ENCODE peak calls at places on chromosomes 5 and 9, in eight cellular contexts. One of them, this sample, is unnamed.
A peak's percentile ranks its signal among the peaks of the same experiment; 100 is the strongest.

GRCh38 chr9:134396258-134396742 is 70.0 kb downstream of the RXRA start:
- DNase-seq in A549: no peak
- DNase-seq in activated CD4-positive, alpha-beta T cell treated with anti-CD3 and anti-CD28 coated beads, Interleukin-2, amount 10 ng/mL, durations not matched to agents 7 days and 5 days: peak; percentile 49
- DNase-seq in COR-L47: no peak
- DNase-seq in RCC 7860: no peak
- DNase-seq in astrocyte: no peak
- DNase-seq in left colon: no peak
- DNase-seq in cardiac fibroblast: no peak
- DNase-seq in this sample: no peak

GRCh38 chr5:39187873-39188731 is 31.3 kb downstream of the FYB1 start:
- DNase-seq in A549: no peak
- DNase-seq in activated CD4-positive, alpha-beta T cell treated with anti-CD3 and anti-CD28 coated beads, Interleukin-2, amount 10 ng/mL, durations not matched to agents 7 days and 5 days: peak; percentile 5
- DNase-seq in COR-L47: no peak
- DNase-seq in RCC 7860: no peak
- DNase-seq in astrocyte: no peak
- DNase-seq in left colon: no peak
- DNase-seq in cardiac fibroblast: no peak
- DNase-seq in this sample: no peak

GRCh38 chr5:107670927-107671741 is at the start of gene EFNA5:
- DNase-seq in A549: peak; percentile 17
- DNase-seq in activated CD4-positive, alpha-beta T cell treated with anti-CD3 and anti-CD28 coated beads, Interleukin-2, amount 10 ng/mL, durations not matched to agents 7 days and 5 days: peak; percentile 37
- DNase-seq in COR-L47: peak; percentile 62
- DNase-seq in RCC 7860: peak; percentile 47
- DNase-seq in astrocyte: peak; percentile 59
- DNase-seq in left colon: peak; percentile 52
- DNase-seq in cardiac fibroblast: peak; percentile 55
- DNase-seq in this sample: peak; percentile 56

GRCh38 chr9:107637421-107638420 is 148.2 kb upstream of the KLF4 start:
- DNase-seq in A549: peak; percentile 78
- DNase-seq in activated CD4-positive, alpha-beta T cell treated with anti-CD3 and anti-CD28 coated beads, Interleukin-2, amount 10 ng/mL, durations not matched to agents 7 days and 5 days: no peak
- DNase-seq in COR-L47: peak; percentile 53
- DNase-seq in RCC 7860: no peak
- DNase-seq in astrocyte: peak; percentile 90
- DNase-seq in left colon: peak; percentile 78
- DNase-seq in cardiac fibroblast: peak; percentile 100
- DNase-seq in this sample: peak; percentile 97

GRCh38 chr9:75001719-75002421 is 26.2 kb downstream of the CARNMT1 start:
- DNase-seq in A549: peak; percentile 21
- DNase-seq in activated CD4-positive, alpha-beta T cell treated with anti-CD3 and anti-CD28 coated beads, Interleukin-2, amount 10 ng/mL, durations not matched to agents 7 days and 5 days: peak; percentile 38
- DNase-seq in COR-L47: peak; percentile 47
- DNase-seq in RCC 7860: peak; percentile 54
- DNase-seq in astrocyte: peak; percentile 66
- DNase-seq in left colon: no peak
- DNase-seq in cardiac fibroblast: peak; percentile 94
- DNase-seq in this sample: peak; percentile 46

GRCh38 chr5:111726986-111727385 is 30.0 kb downstream of the NREP start:
- DNase-seq in A549: no peak
- DNase-seq in activated CD4-positive, alpha-beta T cell treated with anti-CD3 and anti-CD28 coated beads, Interleukin-2, amount 10 ng/mL, durations not matched to agents 7 days and 5 days: no peak
- DNase-seq in COR-L47: no peak
- DNase-seq in RCC 7860: no peak
- DNase-seq in astrocyte: no peak
- DNase-seq in left colon: no peak
- DNase-seq in cardiac fibroblast: no peak
- DNase-seq in this sample: no peak

GRCh38 chr5:96128204-96128864 is 166.7 kb upstream of the ELL2 start:
- DNase-seq in A549: no peak
- DNase-seq in activated CD4-positive, alpha-beta T cell treated with anti-CD3 and anti-CD28 coated beads, Interleukin-2, amount 10 ng/mL, durations not matched to agents 7 days and 5 days: no peak
- DNase-seq in COR-L47: no peak
- DNase-seq in RCC 7860: no peak
- DNase-seq in astrocyte: no peak
- DNase-seq in left colon: no peak
- DNase-seq in cardiac fibroblast: no peak
- DNase-seq in this sample: no peak

GRCh38 chr5:65027149-65027548 is 258.4 kb downstream of the CWC27 start:
- DNase-seq in A549: no peak
- DNase-seq in activated CD4-positive, alpha-beta T cell treated with anti-CD3 and anti-CD28 coated beads, Interleukin-2, amount 10 ng/mL, durations not matched to agents 7 days and 5 days: no peak
- DNase-seq in COR-L47: no peak
- DNase-seq in RCC 7860: no peak
- DNase-seq in astrocyte: no peak
- DNase-seq in left colon: no peak
- DNase-seq in cardiac fibroblast: no peak
- DNase-seq in this sample: no peak

GRCh38 chr9:79670269-79670961 is 98.7 kb downstream of the TLE4 start:
- DNase-seq in A549: no peak
- DNase-seq in activated CD4-positive, alpha-beta T cell treated with anti-CD3 and anti-CD28 coated beads, Interleukin-2, amount 10 ng/mL, durations not matched to agents 7 days and 5 days: no peak
- DNase-seq in COR-L47: no peak
- DNase-seq in RCC 7860: no peak
- DNase-seq in astrocyte: no peak
- DNase-seq in left colon: no peak
- DNase-seq in cardiac fibroblast: no peak
- DNase-seq in this sample: no peak

GRCh38 chr9:79639354-79639753 is 67.6 kb downstream of the TLE4 start:
- DNase-seq in A549: no peak
- DNase-seq in activated CD4-positive, alpha-beta T cell treated with anti-CD3 and anti-CD28 coated beads, Interleukin-2, amount 10 ng/mL, durations not matched to agents 7 days and 5 days: no peak
- DNase-seq in COR-L47: no peak
- DNase-seq in RCC 7860: no peak
- DNase-seq in astrocyte: peak; percentile 39
- DNase-seq in left colon: no peak
- DNase-seq in cardiac fibroblast: no peak
- DNase-seq in this sample: no peak

GRCh38 chr5:98458004-98458403 is 315.5 kb upstream of the RGMB start:
- DNase-seq in A549: no peak
- DNase-seq in activated CD4-positive, alpha-beta T cell treated with anti-CD3 and anti-CD28 coated beads, Interleukin-2, amount 10 ng/mL, durations not matched to agents 7 days and 5 days: no peak
- DNase-seq in COR-L47: no peak
- DNase-seq in RCC 7860: peak; percentile 9
- DNase-seq in astrocyte: peak; percentile 78
- DNase-seq in left colon: no peak
- DNase-seq in cardiac fibroblast: peak; percentile 41
- DNase-seq in this sample: peak; percentile 10

GRCh38 chr5:140806834-140807775 is at the start of gene PCDHA4:
- DNase-seq in A549: peak; percentile 24
- DNase-seq in activated CD4-positive, alpha-beta T cell treated with anti-CD3 and anti-CD28 coated beads, Interleukin-2, amount 10 ng/mL, durations not matched to agents 7 days and 5 days: peak; percentile 20
- DNase-seq in COR-L47: no peak
- DNase-seq in RCC 7860: no peak
- DNase-seq in astrocyte: no peak
- DNase-seq in left colon: no peak
- DNase-seq in cardiac fibroblast: peak; percentile 6
- DNase-seq in this sample: peak; percentile 37

GRCh38 chr5:81428866-81429265 is 34.9 kb upstream of the ACOT12 start:
- DNase-seq in A549: peak; percentile 15
- DNase-seq in activated CD4-positive, alpha-beta T cell treated with anti-CD3 and anti-CD28 coated beads, Interleukin-2, amount 10 ng/mL, durations not matched to agents 7 days and 5 days: no peak
- DNase-seq in COR-L47: no peak
- DNase-seq in RCC 7860: no peak
- DNase-seq in astrocyte: peak; percentile 45
- DNase-seq in left colon: no peak
- DNase-seq in cardiac fibroblast: no peak
- DNase-seq in this sample: peak; percentile 23

GRCh38 chr5:36300927-36301540 is 668 bp downstream of the RANBP3L start:
- DNase-seq in A549: no peak
- DNase-seq in activated CD4-positive, alpha-beta T cell treated with anti-CD3 and anti-CD28 coated beads, Interleukin-2, amount 10 ng/mL, durations not matched to agents 7 days and 5 days: no peak
- DNase-seq in COR-L47: no peak
- DNase-seq in RCC 7860: no peak
- DNase-seq in astrocyte: peak; percentile 17
- DNase-seq in left colon: no peak
- DNase-seq in cardiac fibroblast: no peak
- DNase-seq in this sample: no peak

GRCh38 chr9:120839146-120839545 is 3.6 kb downstream of the PSMD5 start:
- DNase-seq in A549: no peak
- DNase-seq in activated CD4-positive, alpha-beta T cell treated with anti-CD3 and anti-CD28 coated beads, Interleukin-2, amount 10 ng/mL, durations not matched to agents 7 days and 5 days: no peak
- DNase-seq in COR-L47: no peak
- DNase-seq in RCC 7860: peak; percentile 46
- DNase-seq in astrocyte: peak; percentile 67
- DNase-seq in left colon: no peak
- DNase-seq in cardiac fibroblast: no peak
- DNase-seq in this sample: peak; percentile 25

GRCh38 chr5:88944751-88945507 is 61.9 kb upstream of the MEF2C start:
- DNase-seq in A549: no peak
- DNase-seq in activated CD4-positive, alpha-beta T cell treated with anti-CD3 and anti-CD28 coated beads, Interleukin-2, amount 10 ng/mL, durations not matched to agents 7 days and 5 days: no peak
- DNase-seq in COR-L47: peak; percentile 9
- DNase-seq in RCC 7860: no peak
- DNase-seq in astrocyte: peak; percentile 39
- DNase-seq in left colon: no peak
- DNase-seq in cardiac fibroblast: peak; percentile 14
- DNase-seq in this sample: peak; percentile 34

GRCh38 chr9:101146508-101146907 is 118.0 kb downstream of the PLPPR1 start:
- DNase-seq in A549: no peak
- DNase-seq in activated CD4-positive, alpha-beta T cell treated with anti-CD3 and anti-CD28 coated beads, Interleukin-2, amount 10 ng/mL, durations not matched to agents 7 days and 5 days: no peak
- DNase-seq in COR-L47: no peak
- DNase-seq in RCC 7860: no peak
- DNase-seq in astrocyte: no peak
- DNase-seq in left colon: no peak
- DNase-seq in cardiac fibroblast: no peak
- DNase-seq in this sample: no peak

GRCh38 chr9:85444243-85444642 is 297.5 kb downstream of the AGTPBP1 start:
- DNase-seq in A549: no peak
- DNase-seq in activated CD4-positive, alpha-beta T cell treated with anti-CD3 and anti-CD28 coated beads, Interleukin-2, amount 10 ng/mL, durations not matched to agents 7 days and 5 days: no peak
- DNase-seq in COR-L47: no peak
- DNase-seq in RCC 7860: no peak
- DNase-seq in astrocyte: no peak
- DNase-seq in left colon: no peak
- DNase-seq in cardiac fibroblast: no peak
- DNase-seq in this sample: no peak

GRCh38 chr5:155983954-155984353 is 343.0 kb upstream of the SGCD start:
- DNase-seq in A549: peak; percentile 21
- DNase-seq in activated CD4-positive, alpha-beta T cell treated with anti-CD3 and anti-CD28 coated beads, Interleukin-2, amount 10 ng/mL, durations not matched to agents 7 days and 5 days: no peak
- DNase-seq in COR-L47: no peak
- DNase-seq in RCC 7860: no peak
- DNase-seq in astrocyte: peak; percentile 18
- DNase-seq in left colon: no peak
- DNase-seq in cardiac fibroblast: no peak
- DNase-seq in this sample: peak; percentile 30

GRCh38 chr5:100595152-100595811 is 60.1 kb downstream of the FAM174A start:
- DNase-seq in A549: peak; percentile 6
- DNase-seq in activated CD4-positive, alpha-beta T cell treated with anti-CD3 and anti-CD28 coated beads, Interleukin-2, amount 10 ng/mL, durations not matched to agents 7 days and 5 days: no peak
- DNase-seq in COR-L47: no peak
- DNase-seq in RCC 7860: peak; percentile 64
- DNase-seq in astrocyte: peak; percentile 97
- DNase-seq in left colon: peak; percentile 11
- DNase-seq in cardiac fibroblast: peak; percentile 91
- DNase-seq in this sample: peak; percentile 80

GRCh38 chr5:115460476-115460875 is 84.1 kb downstream of the FEM1C start:
- DNase-seq in A549: peak; percentile 27
- DNase-seq in activated CD4-positive, alpha-beta T cell treated with anti-CD3 and anti-CD28 coated beads, Interleukin-2, amount 10 ng/mL, durations not matched to agents 7 days and 5 days: no peak
- DNase-seq in COR-L47: no peak
- DNase-seq in RCC 7860: peak; percentile 88
- DNase-seq in astrocyte: peak; percentile 91
- DNase-seq in left colon: no peak
- DNase-seq in cardiac fibroblast: peak; percentile 66
- DNase-seq in this sample: peak; percentile 36

GRCh38 chr9:28234899-28235277 is 661.6 kb upstream of the C9orf72 start:
- DNase-seq in A549: no peak
- DNase-seq in activated CD4-positive, alpha-beta T cell treated with anti-CD3 and anti-CD28 coated beads, Interleukin-2, amount 10 ng/mL, durations not matched to agents 7 days and 5 days: no peak
- DNase-seq in COR-L47: no peak
- DNase-seq in RCC 7860: peak; percentile 81
- DNase-seq in astrocyte: peak; percentile 79
- DNase-seq in left colon: no peak
- DNase-seq in cardiac fibroblast: peak; percentile 19
- DNase-seq in this sample: no peak

GRCh38 chr5:72314571-72315172 is 5.4 kb downstream of the MRPS27 start:
- DNase-seq in A549: peak; percentile 58
- DNase-seq in activated CD4-positive, alpha-beta T cell treated with anti-CD3 and anti-CD28 coated beads, Interleukin-2, amount 10 ng/mL, durations not matched to agents 7 days and 5 days: no peak
- DNase-seq in COR-L47: peak; percentile 70
- DNase-seq in RCC 7860: peak; percentile 17
- DNase-seq in astrocyte: peak; percentile 78
- DNase-seq in left colon: no peak
- DNase-seq in cardiac fibroblast: peak; percentile 89
- DNase-seq in this sample: peak; percentile 36

GRCh38 chr5:134162592-134162991 is 14.2 kb downstream of the SKP1 start:
- DNase-seq in A549: no peak
- DNase-seq in activated CD4-positive, alpha-beta T cell treated with anti-CD3 and anti-CD28 coated beads, Interleukin-2, amount 10 ng/mL, durations not matched to agents 7 days and 5 days: no peak
- DNase-seq in COR-L47: no peak
- DNase-seq in RCC 7860: no peak
- DNase-seq in astrocyte: no peak
- DNase-seq in left colon: no peak
- DNase-seq in cardiac fibroblast: no peak
- DNase-seq in this sample: no peak

GRCh38 chr5:172624996-172625939 is 15.8 kb upstream of the NEURL1B start:
- DNase-seq in A549: no peak
- DNase-seq in activated CD4-positive, alpha-beta T cell treated with anti-CD3 and anti-CD28 coated beads, Interleukin-2, amount 10 ng/mL, durations not matched to agents 7 days and 5 days: no peak
- DNase-seq in COR-L47: no peak
- DNase-seq in RCC 7860: no peak
- DNase-seq in astrocyte: no peak
- DNase-seq in left colon: no peak
- DNase-seq in cardiac fibroblast: no peak
- DNase-seq in this sample: no peak

GRCh38 chr5:90227688-90228087 is 181.9 kb downstream of the CETN3 start:
- DNase-seq in A549: no peak
- DNase-seq in activated CD4-positive, alpha-beta T cell treated with anti-CD3 and anti-CD28 coated beads, Interleukin-2, amount 10 ng/mL, durations not matched to agents 7 days and 5 days: no peak
- DNase-seq in COR-L47: no peak
- DNase-seq in RCC 7860: no peak
- DNase-seq in astrocyte: no peak
- DNase-seq in left colon: peak; percentile 69
- DNase-seq in cardiac fibroblast: no peak
- DNase-seq in this sample: no peak

GRCh38 chr9:132754236-132754635 is 84.0 kb downstream of the GTF3C4 start:
- DNase-seq in A549: no peak
- DNase-seq in activated CD4-positive, alpha-beta T cell treated with anti-CD3 and anti-CD28 coated beads, Interleukin-2, amount 10 ng/mL, durations not matched to agents 7 days and 5 days: no peak
- DNase-seq in COR-L47: no peak
- DNase-seq in RCC 7860: no peak
- DNase-seq in astrocyte: no peak
- DNase-seq in left colon: no peak
- DNase-seq in cardiac fibroblast: no peak
- DNase-seq in this sample: no peak

GRCh38 chr5:170809551-170809950 is 26.0 kb downstream of the GABRP start:
- DNase-seq in A549: peak; percentile 63
- DNase-seq in activated CD4-positive, alpha-beta T cell treated with anti-CD3 and anti-CD28 coated beads, Interleukin-2, amount 10 ng/mL, durations not matched to agents 7 days and 5 days: no peak
- DNase-seq in COR-L47: peak; percentile 69
- DNase-seq in RCC 7860: no peak
- DNase-seq in astrocyte: peak; percentile 48
- DNase-seq in left colon: peak; percentile 6
- DNase-seq in cardiac fibroblast: peak; percentile 73
- DNase-seq in this sample: peak; percentile 29

GRCh38 chr9:123686131-123686848 is 243.6 kb downstream of the DENND1A start:
- DNase-seq in A549: no peak
- DNase-seq in activated CD4-positive, alpha-beta T cell treated with anti-CD3 and anti-CD28 coated beads, Interleukin-2, amount 10 ng/mL, durations not matched to agents 7 days and 5 days: no peak
- DNase-seq in COR-L47: no peak
- DNase-seq in RCC 7860: peak; percentile 14
- DNase-seq in astrocyte: peak; percentile 48
- DNase-seq in left colon: peak; percentile 61
- DNase-seq in cardiac fibroblast: peak; percentile 60
- DNase-seq in this sample: no peak

GRCh38 chr9:6413365-6414263 is 615 bp downstream of the UHRF2 start:
- DNase-seq in A549: no peak
- DNase-seq in activated CD4-positive, alpha-beta T cell treated with anti-CD3 and anti-CD28 coated beads, Interleukin-2, amount 10 ng/mL, durations not matched to agents 7 days and 5 days: peak; percentile 38
- DNase-seq in COR-L47: peak; percentile 47
- DNase-seq in RCC 7860: no peak
- DNase-seq in astrocyte: no peak
- DNase-seq in left colon: peak; percentile 66
- DNase-seq in cardiac fibroblast: peak; percentile 21
- DNase-seq in this sample: peak; percentile 32

GRCh38 chr5:122400961-122401360 is 88.9 kb downstream of the SNCAIP start:
- DNase-seq in A549: no peak
- DNase-seq in activated CD4-positive, alpha-beta T cell treated with anti-CD3 and anti-CD28 coated beads, Interleukin-2, amount 10 ng/mL, durations not matched to agents 7 days and 5 days: no peak
- DNase-seq in COR-L47: no peak
- DNase-seq in RCC 7860: no peak
- DNase-seq in astrocyte: no peak
- DNase-seq in left colon: no peak
- DNase-seq in cardiac fibroblast: no peak
- DNase-seq in this sample: no peak

This sample was measured in AG08396.